ENCODE peak calls at places on chromosomes 6 and 20, in eight cellular contexts. R is esophagus muscularis mucosa, M is adrenal gland, E is psoas muscle, L is lower lobe of right lung, A is uterus, W is cardiac muscle cell, G is heart right ventricle. H is an unnamed sample.

GRCh38 chr20:36491901-36492617 is 49.3 kb upstream of the MYL9 start:
- DNase-seq in W (peak), G (peak), R (no peak), E (no peak), A (no peak), M (no peak), L (peak), H (no peak)

GRCh38 chr6:157449610-157450009 is 68.6 kb downstream of the ZDHHC14 start:
- DNase-seq in R (no peak), A (no peak), M (no peak), L (no peak), E (no peak), G (no peak), W (no peak), H (no peak)

GRCh38 chr20:51800132-51800721 is 2.1 kb downstream of the SALL4 start:
- DNase-seq in A (peak), R (no peak), E (peak), L (peak), G (peak), W (peak), M (no peak), H (no peak)

GRCh38 chr6:44002071-44002590 is 125.1 kb downstream of the MRPL14 start:
- DNase-seq in G (no peak), M (no peak), L (peak), E (no peak), R (no peak), W (peak), A (no peak), H (no peak)

GRCh38 chr20:51985013-51985415 is 182.7 kb upstream of the SALL4 start:
- DNase-seq in E (no peak), R (no peak), M (peak), W (peak), A (no peak), G (peak), L (no peak), H (no peak)

GRCh38 chr20:1982666-1983065 is 11.2 kb downstream of the PDYN start:
- DNase-seq in W (no peak), A (no peak), M (no peak), E (no peak), R (no peak), G (no peak), L (no peak), H (no peak)

GRCh38 chr6:3797231-3798200 is 46.0 kb upstream of the PXDC1 start:
- DNase-seq in G (no peak), M (no peak), A (no peak), R (no peak), W (peak), L (no peak), E (no peak), H (no peak)

GRCh38 chr20:24147961-24148360 is 159.4 kb upstream of the GGTLC1 start:
- DNase-seq in L (no peak), R (no peak), M (no peak), A (no peak), G (no peak), W (no peak), E (no peak), H (peak)

GRCh38 chr20:2794202-2794748 is 6.2 kb downstream of the CPXM1 start:
- DNase-seq in G (no peak), W (no peak), R (no peak), A (no peak), L (no peak), E (no peak), M (no peak), H (no peak)

GRCh38 chr6:128161839-128162238 is 261.0 kb upstream of the THEMIS start:
- DNase-seq in A (no peak), L (no peak), M (no peak), E (no peak), G (no peak), R (no peak), W (no peak), H (no peak)

GRCh38 chr6:138245751-138246150 is 27.5 kb upstream of the PBOV1 start:
- DNase-seq in L (no peak), A (no peak), M (no peak), G (no peak), R (no peak), E (no peak), W (no peak), H (no peak)

GRCh38 chr20:38272398-38272797 is 11.9 kb upstream of the KIAA1755 start:
- DNase-seq in G (no peak), M (no peak), E (no peak), R (no peak), L (no peak), W (peak), A (no peak), H (no peak)

GRCh38 chr6:85360794-85361642 is 88.9 kb upstream of the NT5E start:
- DNase-seq in L (no peak), R (no peak), A (no peak), W (peak), E (no peak), M (peak), G (no peak), H (no peak)

DNA sequence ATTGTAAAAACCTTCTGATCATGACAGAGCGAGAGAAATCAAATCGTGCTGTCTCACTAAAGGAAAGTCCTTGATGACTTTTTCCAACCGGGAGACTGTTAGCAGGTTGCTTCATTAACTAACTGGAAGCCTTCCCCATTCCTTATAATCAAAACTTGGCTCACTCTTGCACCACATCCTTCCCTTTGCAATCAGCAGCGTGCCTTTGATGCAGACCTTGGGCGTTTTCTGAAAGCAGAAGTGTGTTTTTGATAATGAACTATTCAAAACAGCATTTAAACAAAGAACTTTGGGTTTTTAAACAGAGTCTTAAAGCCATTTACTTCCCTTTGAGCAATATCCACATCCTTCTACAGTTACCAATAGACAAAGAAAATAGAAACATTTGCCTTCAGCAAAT is 96.2 kb upstream of the CNR1 start:
- DNase-seq in G (no peak), L (no peak), M (no peak), W (no peak), A (no peak), E (no peak), R (no peak), H (no peak)
- H3K27ac ChIP-seq in G (no peak), L (no peak), M (no peak), W (no peak), A (no peak), E (no peak), R (no peak), H (no peak)

DNA sequence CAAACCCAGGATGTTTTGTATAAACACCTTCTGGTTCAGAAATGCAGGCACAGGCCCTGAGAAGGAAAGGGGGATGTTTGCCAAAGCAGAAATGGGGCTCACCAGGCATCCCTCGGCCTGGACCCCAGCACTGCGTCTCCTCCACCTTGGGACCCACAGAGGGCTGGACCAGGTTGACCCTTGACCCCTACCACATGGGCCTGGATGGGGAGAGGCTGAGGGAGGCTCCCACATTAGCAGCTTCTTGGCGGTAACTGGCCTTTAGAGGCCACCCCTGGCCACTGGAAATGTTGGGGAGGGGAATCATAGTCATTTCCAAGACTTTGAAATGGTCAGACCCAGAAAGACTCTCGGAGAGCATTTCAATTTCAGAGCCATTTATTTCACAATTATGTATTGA is 1.9 kb upstream of the PDRG1 start:
- DNase-seq in L (no peak), A (no peak), G (no peak), M (no peak), R (no peak), E (no peak), W (no peak), H (no peak)
- H3K27ac ChIP-seq in L (no peak), A (no peak), G (no peak), M (no peak), R (no peak), E (no peak), W (no peak), H (no peak)

GRCh38 chr6:31827286-31828079 is at the start of gene HSPA1B:
- DNase-seq in G (peak), E (peak), M (peak), A (peak), L (peak), W (peak), R (peak), H (peak)
- H3K27ac ChIP-seq in G (peak), E (peak), M (peak), A (peak), L (peak), W (peak), R (peak), H (peak)

DNA sequence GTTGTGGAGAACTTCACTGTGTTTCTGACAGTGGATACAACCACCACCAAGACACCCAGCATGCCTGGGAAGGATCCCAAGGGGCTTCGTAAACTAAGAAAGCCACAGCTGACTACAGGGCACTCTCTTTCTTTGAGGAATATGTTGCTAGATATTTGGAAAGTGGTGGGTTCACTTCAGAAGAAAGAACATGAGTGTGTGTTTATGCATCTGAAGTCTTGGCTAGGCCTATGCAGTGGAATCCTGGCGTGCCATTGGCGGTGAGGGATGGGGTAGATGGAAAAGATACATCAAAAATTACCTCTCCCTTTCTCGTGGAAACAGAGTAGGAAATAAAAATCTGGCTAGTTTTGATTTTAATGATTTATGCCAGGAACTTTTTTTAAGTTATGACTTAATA is 187.7 kb downstream of the PDE7B start:
- DNase-seq in A (no peak), L (no peak), G (no peak), E (no peak), R (no peak), W (peak), M (no peak), H (no peak)
- H3K27ac ChIP-seq in A (peak), L (no peak), G (peak), E (no peak), R (peak), W (no peak), M (no peak), H (peak)